ENCODE peak calls at places on chromosomes 12 and 14, in eight cellular contexts. O is frontal cortex; Q is AG09309; M is activated effector memory CD4-positive, alpha-beta T cell treated with anti-CD3 and anti-CD28 coated beads, Interleukin-2, amount 50 U/mL, for 16 hours; H is naive thymus-derived CD8-positive, alpha-beta T cell; G is pons; D is kidney tubule cell; V is left kidney. K is an unnamed sample.

GRCh38 chr12:93521225-93521854 is 51.1 kb upstream of the SOCS2 start:
- DNase-seq in D (peak; percentile 27), G (no peak), H (no peak), O (no peak), M (no peak), V (no peak), Q (no peak), K (no peak)

GRCh38 chr12:19373569-19373968 is 65.7 kb upstream of the AEBP2 start:
- DNase-seq in M (no peak), G (no peak), Q (no peak), V (no peak), D (no peak), H (no peak), O (no peak), K (no peak)

GRCh38 chr14:105387530-105387922 is 10.8 kb upstream of the TEX22 start:
- DNase-seq in G (no peak), D (no peak), O (no peak), Q (no peak), V (no peak), M (no peak), H (no peak), K (no peak)

GRCh38 chr14:75800792-75801191 is 139.7 kb downstream of the TTLL5 start:
- DNase-seq in H (no peak), V (no peak), D (no peak), Q (no peak), O (no peak), G (no peak), M (no peak), K (no peak)

GRCh38 chr12:26121841-26122680 is 2.8 kb downstream of the BHLHE41 start:
- DNase-seq in V (peak; percentile 71), M (peak; percentile 69), G (no peak), D (peak; percentile 31), Q (no peak), H (no peak), O (no peak), K (no peak)

GRCh38 chr14:70887207-70888150 is 19.8 kb upstream of the PCNX1 start:
- DNase-seq in V (no peak), M (no peak), O (no peak), G (no peak), D (no peak), Q (peak; percentile 57), H (no peak), K (no peak)

GRCh38 chr12:119274636-119275065 is 59.9 kb upstream of the CCDC60 start:
- DNase-seq in O (no peak), G (no peak), M (no peak), D (no peak), Q (no peak), H (no peak), V (no peak), K (no peak)

GRCh38 chr12:5402536-5402935 is 29.4 kb upstream of the NTF3 start:
- DNase-seq in Q (no peak), V (no peak), G (no peak), H (no peak), O (no peak), D (no peak), M (no peak), K (no peak)

GRCh38 chr12:6899837-6900519 is 4.6 kb upstream of the LRRC23 start:
- DNase-seq in Q (no peak), M (no peak), V (peak; percentile 49), O (no peak), D (no peak), G (peak; percentile 83), H (no peak), K (no peak)

GRCh38 chr14:103068351-103069073 is 11.2 kb upstream of the CDC42BPB start:
- DNase-seq in H (no peak), G (no peak), Q (no peak), D (no peak), M (no peak), O (no peak), V (no peak), K (no peak)

GRCh38 chr12:5273709-5274108 is 158.2 kb upstream of the NTF3 start:
- DNase-seq in V (no peak), Q (no peak), D (no peak), G (no peak), O (no peak), M (no peak), H (no peak), K (no peak)

GRCh38 chr14:96502621-96503251 is 554 bp downstream of the PAPOLA start:
- DNase-seq in D (peak; percentile 52), V (peak; percentile 83), M (peak; percentile 76), H (no peak), G (peak; percentile 49), O (peak; percentile 55), Q (no peak), K (no peak)

GRCh38 chr14:105385698-105386365 is 12.5 kb upstream of the TEX22 start:
- DNase-seq in Q (no peak), G (no peak), V (no peak), O (no peak), H (no peak), D (no peak), M (no peak), K (no peak)

GRCh38 chr12:76976777-76977465 is 88.4 kb downstream of the E2F7 start:
- DNase-seq in H (no peak), G (no peak), M (no peak), O (no peak), D (no peak), V (no peak), Q (no peak), K (no peak)

GRCh38 chr12:21546721-21547120 is 20.6 kb downstream of the SPX start:
- DNase-seq in Q (no peak), H (no peak), M (no peak), G (no peak), D (peak; percentile 43), O (no peak), V (no peak), K (no peak)

GRCh38 chr14:64998455-64998931 is 11.8 kb downstream of the FNTB start:
- DNase-seq in H (no peak), O (no peak), D (peak; percentile 14), G (no peak), Q (no peak), V (no peak), M (no peak), K (no peak)

GRCh38 chr12:131599214-131600159 is 111.4 kb upstream of the SFSWAP start:
- DNase-seq in Q (no peak), M (no peak), O (no peak), D (no peak), G (no peak), H (no peak), V (no peak), K (no peak)

GRCh38 chr12:130303781-130304180 is 33.9 kb upstream of the PIWIL1 start:
- DNase-seq in H (no peak), G (no peak), D (no peak), Q (no peak), O (no peak), M (no peak), V (no peak), K (no peak)

GRCh38 chr12:48084841-48085460 is 20.9 kb downstream of the SENP1 start:
- DNase-seq in H (no peak), D (no peak), G (no peak), Q (no peak), M (no peak), V (no peak), O (no peak), K (no peak)

GRCh38 chr14:50045039-50045711 is 71.2 kb downstream of the VCPKMT start:
- DNase-seq in M (peak; percentile 88), O (no peak), Q (peak; percentile 63), V (peak; percentile 33), H (peak; percentile 75), D (peak; percentile 92), G (no peak), K (peak; percentile 46)

GRCh38 chr14:64807588-64807987 is 72.1 kb downstream of the SPTB start:
- DNase-seq in M (no peak), H (no peak), Q (no peak), V (no peak), D (peak; percentile 15), O (no peak), G (no peak), K (no peak)

GRCh38 chr14:85688024-85688423 is 158.1 kb downstream of the FLRT2 start:
- DNase-seq in G (no peak), V (no peak), M (no peak), H (no peak), Q (no peak), D (no peak), O (no peak), K (no peak)

GRCh38 chr12:25839470-25839869 is 119.0 kb upstream of the RASSF8 start:
- DNase-seq in G (no peak), O (no peak), Q (no peak), H (no peak), D (no peak), M (no peak), V (no peak), K (no peak)

GRCh38 chr14:53509227-53509822 is 356.2 kb upstream of the DDHD1 start:
- DNase-seq in G (no peak), H (no peak), D (no peak), M (no peak), V (peak; percentile 67), O (no peak), Q (no peak), K (no peak)

GRCh38 chr12:131860472-131861260 is 32.5 kb downstream of the MMP17 start:
- DNase-seq in G (no peak), Q (no peak), V (peak; percentile 85), M (no peak), H (no peak), D (peak; percentile 79), O (no peak), K (no peak)

GRCh38 chr14:104280902-104281767 is 142.7 kb downstream of the KIF26A start:
- DNase-seq in Q (no peak), M (peak; percentile 58), D (no peak), G (no peak), V (no peak), H (no peak), O (no peak), K (no peak)

GRCh38 chr12:52918351-52918750 is 13.5 kb upstream of the KRT8 start:
- DNase-seq in M (no peak), H (no peak), D (no peak), G (no peak), O (no peak), V (no peak), Q (no peak), K (no peak)

GRCh38 chr14:101449114-101449513 is 112.2 kb upstream of the DIO3 start:
- DNase-seq in O (no peak), G (no peak), H (no peak), Q (no peak), V (peak; percentile 26), D (no peak), M (no peak), K (no peak)

GRCh38 chr14:88482524-88482923 is 72.3 kb downstream of the PTPN21 start:
- DNase-seq in D (no peak), V (no peak), H (no peak), G (no peak), M (no peak), O (no peak), Q (no peak), K (no peak)

GRCh38 chr12:112473056-112473455 is 54.3 kb downstream of the PTPN11 start:
- DNase-seq in M (no peak), D (no peak), O (no peak), G (no peak), V (peak; percentile 5), H (no peak), Q (no peak), K (no peak)

GRCh38 chr14:73239463-73240241 is 2.3 kb downstream of the PAPLN start:
- DNase-seq in Q (no peak), M (no peak), O (peak; percentile 48), G (no peak), V (peak; percentile 54), H (no peak), D (no peak), K (no peak)

GRCh38 chr12:62793256-62794217 is 141.4 kb downstream of the PPM1H start:
- DNase-seq in O (peak; percentile 64), D (peak; percentile 78), H (peak; percentile 61), G (peak; percentile 89), Q (peak; percentile 94), M (peak; percentile 90), V (peak; percentile 89), K (peak; percentile 20)

GRCh38 chr12:75852143-75852542 is 179.4 kb downstream of the PHLDA1 start:
- DNase-seq in D (peak; percentile 81), G (no peak), H (no peak), O (no peak), V (no peak), Q (no peak), M (no peak), K (no peak)

GRCh38 chr12:32777776-32778175 is 22.1 kb upstream of the YARS2 start:
- DNase-seq in M (no peak), O (no peak), G (no peak), D (no peak), V (no peak), Q (no peak), H (no peak), K (no peak)

K was measured in KG1.